ENCODE peak calls at places on chromosomes 6 and 20, in five cellular contexts. One of them, this sample, is unnamed.

GRCh38 chr6:63859520-63859919 is 223.9 kb downstream of the PHF3 start:
- DNase-seq in activated CD4-positive, alpha-beta T cell treated with anti-CD3 and anti-CD28 coated beads for 48 hours: no peak
- DNase-seq in NT2/D1: no peak
- DNase-seq in pancreas: no peak
- DNase-seq in tibial nerve: no peak
- DNase-seq in this sample: no peak

GRCh38 chr20:25053207-25054132 is 4.5 kb downstream of the ACSS1 start:
- DNase-seq in NT2/D1: no peak
- DNase-seq in pancreas: peak
- DNase-seq in tibial nerve: peak
- DNase-seq in activated CD4-positive, alpha-beta T cell treated with anti-CD3 and anti-CD28 coated beads for 48 hours: no peak
- DNase-seq in this sample: no peak

GRCh38 chr6:72826033-72826432 is 204.2 kb downstream of the KCNQ5 start:
- DNase-seq in NT2/D1: no peak
- DNase-seq in pancreas: no peak
- DNase-seq in tibial nerve: no peak
- DNase-seq in activated CD4-positive, alpha-beta T cell treated with anti-CD3 and anti-CD28 coated beads for 48 hours: no peak
- DNase-seq in this sample: no peak

GRCh38 chr20:4088766-4089165 is 73.4 kb upstream of the RNF24 start:
- DNase-seq in pancreas: no peak
- DNase-seq in tibial nerve: no peak
- DNase-seq in NT2/D1: no peak
- DNase-seq in activated CD4-positive, alpha-beta T cell treated with anti-CD3 and anti-CD28 coated beads for 48 hours: no peak
- DNase-seq in this sample: no peak

GRCh38 chr6:37988131-37988530 is 168.6 kb downstream of the ZFAND3 start:
- DNase-seq in pancreas: no peak
- DNase-seq in activated CD4-positive, alpha-beta T cell treated with anti-CD3 and anti-CD28 coated beads for 48 hours: no peak
- DNase-seq in tibial nerve: no peak
- DNase-seq in NT2/D1: no peak
- DNase-seq in this sample: no peak

GRCh38 chr6:88804701-88805100 is 158.7 kb downstream of the RNGTT start:
- DNase-seq in pancreas: no peak
- DNase-seq in activated CD4-positive, alpha-beta T cell treated with anti-CD3 and anti-CD28 coated beads for 48 hours: no peak
- DNase-seq in NT2/D1: no peak
- DNase-seq in tibial nerve: no peak
- DNase-seq in this sample: no peak

GRCh38 chr20:10540636-10541493 is 105.8 kb downstream of the SLX4IP start:
- DNase-seq in tibial nerve: no peak
- DNase-seq in pancreas: no peak
- DNase-seq in NT2/D1: no peak
- DNase-seq in activated CD4-positive, alpha-beta T cell treated with anti-CD3 and anti-CD28 coated beads for 48 hours: no peak
- DNase-seq in this sample: no peak

GRCh38 chr6:52244400-52244799 is at the start of gene IL17F:
- DNase-seq in pancreas: no peak
- DNase-seq in activated CD4-positive, alpha-beta T cell treated with anti-CD3 and anti-CD28 coated beads for 48 hours: no peak
- DNase-seq in tibial nerve: no peak
- DNase-seq in NT2/D1: no peak
- DNase-seq in this sample: no peak

GRCh38 chr20:48339147-48339985 is 488.4 kb downstream of the PREX1 start:
- DNase-seq in tibial nerve: peak
- DNase-seq in NT2/D1: no peak
- DNase-seq in pancreas: no peak
- DNase-seq in activated CD4-positive, alpha-beta T cell treated with anti-CD3 and anti-CD28 coated beads for 48 hours: no peak
- DNase-seq in this sample: no peak

GRCh38 chr20:62625921-62626547 is 16.3 kb upstream of the SLCO4A1 start:
- DNase-seq in tibial nerve: no peak
- DNase-seq in NT2/D1: no peak
- DNase-seq in activated CD4-positive, alpha-beta T cell treated with anti-CD3 and anti-CD28 coated beads for 48 hours: no peak
- DNase-seq in pancreas: peak
- DNase-seq in this sample: no peak

GRCh38 chr6:140009286-140009685 is 634.8 kb upstream of the CITED2 start:
- DNase-seq in pancreas: no peak
- DNase-seq in tibial nerve: no peak
- DNase-seq in activated CD4-positive, alpha-beta T cell treated with anti-CD3 and anti-CD28 coated beads for 48 hours: no peak
- DNase-seq in NT2/D1: no peak
- DNase-seq in this sample: no peak

GRCh38 chr6:163738304-163738703 is 323.8 kb downstream of the QKI start:
- DNase-seq in pancreas: no peak
- DNase-seq in tibial nerve: no peak
- DNase-seq in activated CD4-positive, alpha-beta T cell treated with anti-CD3 and anti-CD28 coated beads for 48 hours: no peak
- DNase-seq in NT2/D1: no peak
- DNase-seq in this sample: no peak

GRCh38 chr6:97947841-97948240 is 664.8 kb upstream of the MMS22L start:
- DNase-seq in NT2/D1: no peak
- DNase-seq in pancreas: peak
- DNase-seq in tibial nerve: peak
- DNase-seq in activated CD4-positive, alpha-beta T cell treated with anti-CD3 and anti-CD28 coated beads for 48 hours: no peak
- DNase-seq in this sample: peak

GRCh38 chr20:5156670-5157448 is 30.1 kb downstream of the CDS2 start:
- DNase-seq in pancreas: no peak
- DNase-seq in tibial nerve: no peak
- DNase-seq in NT2/D1: no peak
- DNase-seq in activated CD4-positive, alpha-beta T cell treated with anti-CD3 and anti-CD28 coated beads for 48 hours: no peak
- DNase-seq in this sample: no peak